ENCODE peak calls at places on chromosomes 11 and 22, in nine cellular contexts. One of them, this sample, is unnamed.

GRCh38 chr11:26974068-26974790 is 19.7 kb upstream of the FIBIN start:
- DNase-seq in CD4-positive, alpha-beta T cell: no peak
- DNase-seq in islet precursor cell: no peak
- DNase-seq in Ammon's horn: no peak
- DNase-seq in neuronal stem cell: no peak
- DNase-seq in NCI-H1105 treated with DMSO at 0.1 percent for 48 hours: no peak
- DNase-seq in NCI-H446: no peak
- DNase-seq in M059J: peak; percentile 11
- DNase-seq in stimulated activated CD4-positive, alpha-beta T cell treated with anti-CD3 and anti-CD28 coated beads, TNF-alpha, amount 100 ng/mL, for 48 hours: no peak
- DNase-seq in this sample: no peak

GRCh38 chr11:115458877-115459276 is 45.3 kb downstream of the CADM1 start:
- DNase-seq in CD4-positive, alpha-beta T cell: no peak
- DNase-seq in islet precursor cell: no peak
- DNase-seq in Ammon's horn: peak; percentile 15
- DNase-seq in neuronal stem cell: no peak
- DNase-seq in NCI-H1105 treated with DMSO at 0.1 percent for 48 hours: peak; percentile 88
- DNase-seq in NCI-H446: no peak
- DNase-seq in M059J: peak; percentile 8
- DNase-seq in stimulated activated CD4-positive, alpha-beta T cell treated with anti-CD3 and anti-CD28 coated beads, TNF-alpha, amount 100 ng/mL, for 48 hours: no peak
- DNase-seq in this sample: no peak

GRCh38 chr22:43537019-43537585 is 125.3 kb downstream of the MPPED1 start:
- DNase-seq in CD4-positive, alpha-beta T cell: no peak
- DNase-seq in islet precursor cell: peak; percentile 45
- DNase-seq in Ammon's horn: no peak
- DNase-seq in neuronal stem cell: no peak
- DNase-seq in NCI-H1105 treated with DMSO at 0.1 percent for 48 hours: no peak
- DNase-seq in NCI-H446: no peak
- DNase-seq in M059J: no peak
- DNase-seq in stimulated activated CD4-positive, alpha-beta T cell treated with anti-CD3 and anti-CD28 coated beads, TNF-alpha, amount 100 ng/mL, for 48 hours: no peak
- DNase-seq in this sample: no peak

GRCh38 chr11:128574576-128575011 is 12.8 kb downstream of the ETS1 start:
- DNase-seq in CD4-positive, alpha-beta T cell: no peak
- DNase-seq in islet precursor cell: no peak
- DNase-seq in Ammon's horn: no peak
- DNase-seq in neuronal stem cell: no peak
- DNase-seq in NCI-H1105 treated with DMSO at 0.1 percent for 48 hours: no peak
- DNase-seq in NCI-H446: no peak
- DNase-seq in M059J: peak; percentile 86
- DNase-seq in stimulated activated CD4-positive, alpha-beta T cell treated with anti-CD3 and anti-CD28 coated beads, TNF-alpha, amount 100 ng/mL, for 48 hours: no peak
- DNase-seq in this sample: no peak

GRCh38 chr22:20240900-20241299 is 27.2 kb downstream of the RTN4R start:
- DNase-seq in CD4-positive, alpha-beta T cell: no peak
- DNase-seq in islet precursor cell: no peak
- DNase-seq in Ammon's horn: no peak
- DNase-seq in neuronal stem cell: no peak
- DNase-seq in NCI-H1105 treated with DMSO at 0.1 percent for 48 hours: no peak
- DNase-seq in NCI-H446: no peak
- DNase-seq in M059J: no peak
- DNase-seq in stimulated activated CD4-positive, alpha-beta T cell treated with anti-CD3 and anti-CD28 coated beads, TNF-alpha, amount 100 ng/mL, for 48 hours: no peak
- DNase-seq in this sample: no peak

GRCh38 chr11:64590763-64591221 is at the start of gene SLC22A12:
- DNase-seq in CD4-positive, alpha-beta T cell: no peak
- DNase-seq in islet precursor cell: no peak
- DNase-seq in Ammon's horn: no peak
- DNase-seq in neuronal stem cell: no peak
- DNase-seq in NCI-H1105 treated with DMSO at 0.1 percent for 48 hours: no peak
- DNase-seq in NCI-H446: no peak
- DNase-seq in M059J: no peak
- DNase-seq in stimulated activated CD4-positive, alpha-beta T cell treated with anti-CD3 and anti-CD28 coated beads, TNF-alpha, amount 100 ng/mL, for 48 hours: no peak
- DNase-seq in this sample: no peak

GRCh38 chr11:77783023-77783422 is 37.5 kb downstream of the RSF1 start:
- DNase-seq in CD4-positive, alpha-beta T cell: no peak
- DNase-seq in islet precursor cell: no peak
- DNase-seq in Ammon's horn: no peak
- DNase-seq in neuronal stem cell: no peak
- DNase-seq in NCI-H1105 treated with DMSO at 0.1 percent for 48 hours: no peak
- DNase-seq in NCI-H446: no peak
- DNase-seq in M059J: no peak
- DNase-seq in stimulated activated CD4-positive, alpha-beta T cell treated with anti-CD3 and anti-CD28 coated beads, TNF-alpha, amount 100 ng/mL, for 48 hours: no peak
- DNase-seq in this sample: no peak

GRCh38 chr11:6516865-6517264 is 19.8 kb downstream of the DNHD1 start:
- DNase-seq in CD4-positive, alpha-beta T cell: no peak
- DNase-seq in islet precursor cell: no peak
- DNase-seq in Ammon's horn: no peak
- DNase-seq in neuronal stem cell: no peak
- DNase-seq in NCI-H1105 treated with DMSO at 0.1 percent for 48 hours: no peak
- DNase-seq in NCI-H446: no peak
- DNase-seq in M059J: no peak
- DNase-seq in stimulated activated CD4-positive, alpha-beta T cell treated with anti-CD3 and anti-CD28 coated beads, TNF-alpha, amount 100 ng/mL, for 48 hours: no peak
- DNase-seq in this sample: no peak

GRCh38 chr22:17483670-17484372 is 79.5 kb upstream of the SLC25A18 start:
- DNase-seq in CD4-positive, alpha-beta T cell: no peak
- DNase-seq in islet precursor cell: no peak
- DNase-seq in Ammon's horn: no peak
- DNase-seq in neuronal stem cell: no peak
- DNase-seq in NCI-H1105 treated with DMSO at 0.1 percent for 48 hours: no peak
- DNase-seq in NCI-H446: no peak
- DNase-seq in M059J: no peak
- DNase-seq in stimulated activated CD4-positive, alpha-beta T cell treated with anti-CD3 and anti-CD28 coated beads, TNF-alpha, amount 100 ng/mL, for 48 hours: no peak
- DNase-seq in this sample: no peak

GRCh38 chr11:68468217-68468828 is 7.8 kb downstream of the PPP6R3 start:
- DNase-seq in CD4-positive, alpha-beta T cell: no peak
- DNase-seq in islet precursor cell: no peak
- DNase-seq in Ammon's horn: no peak
- DNase-seq in neuronal stem cell: no peak
- DNase-seq in NCI-H1105 treated with DMSO at 0.1 percent for 48 hours: no peak
- DNase-seq in NCI-H446: no peak
- DNase-seq in M059J: no peak
- DNase-seq in stimulated activated CD4-positive, alpha-beta T cell treated with anti-CD3 and anti-CD28 coated beads, TNF-alpha, amount 100 ng/mL, for 48 hours: no peak
- DNase-seq in this sample: no peak

GRCh38 chr11:72224587-72225410 is at the start of gene INPPL1:
- DNase-seq in CD4-positive, alpha-beta T cell: no peak
- DNase-seq in islet precursor cell: peak; percentile 66
- DNase-seq in Ammon's horn: peak; percentile 46
- DNase-seq in neuronal stem cell: no peak
- DNase-seq in NCI-H1105 treated with DMSO at 0.1 percent for 48 hours: peak; percentile 28
- DNase-seq in NCI-H446: no peak
- DNase-seq in M059J: peak; percentile 48
- DNase-seq in stimulated activated CD4-positive, alpha-beta T cell treated with anti-CD3 and anti-CD28 coated beads, TNF-alpha, amount 100 ng/mL, for 48 hours: peak; percentile 33
- DNase-seq in this sample: peak; percentile 65

GRCh38 chr11:68564261-68564660 is 103.7 kb downstream of the PPP6R3 start:
- DNase-seq in CD4-positive, alpha-beta T cell: no peak
- DNase-seq in islet precursor cell: no peak
- DNase-seq in Ammon's horn: no peak
- DNase-seq in neuronal stem cell: no peak
- DNase-seq in NCI-H1105 treated with DMSO at 0.1 percent for 48 hours: no peak
- DNase-seq in NCI-H446: no peak
- DNase-seq in M059J: no peak
- DNase-seq in stimulated activated CD4-positive, alpha-beta T cell treated with anti-CD3 and anti-CD28 coated beads, TNF-alpha, amount 100 ng/mL, for 48 hours: no peak
- DNase-seq in this sample: no peak